ENCODE peak calls at places on chromosomes 3 and 15, in nine cellular contexts. One of them, this sample, is unnamed.

GRCh38 chr15:45314960-45315359 is 62.9 kb downstream of the SLC28A2 start:
- DNase-seq in C1 segment of cervical spinal cord: no peak
- DNase-seq in anterior cingulate cortex: no peak
- DNase-seq in effector CD4-positive, alpha-beta T cell: no peak
- DNase-seq in type B pancreatic cell: no peak
- DNase-seq in nephron progenitor cell: no peak
- DNase-seq in NCI-H510A treated with DMSO at 0.1 percent for 48 hours: no peak
- DNase-seq in GM10248: no peak
- DNase-seq in left cardiac atrium: no peak
- DNase-seq in this sample: peak; percentile 43

GRCh38 chr3:54773251-54773650 is 154.6 kb downstream of the LRTM1 start:
- DNase-seq in type B pancreatic cell: no peak
- DNase-seq in effector CD4-positive, alpha-beta T cell: no peak
- DNase-seq in NCI-H510A treated with DMSO at 0.1 percent for 48 hours: no peak
- DNase-seq in GM10248: no peak
- DNase-seq in C1 segment of cervical spinal cord: no peak
- DNase-seq in anterior cingulate cortex: no peak
- DNase-seq in left cardiac atrium: no peak
- DNase-seq in nephron progenitor cell: no peak
- DNase-seq in this sample: peak; percentile 51

GRCh38 chr3:150610785-150611184 is 7.7 kb downstream of the SELENOT start:
- DNase-seq in effector CD4-positive, alpha-beta T cell: no peak
- DNase-seq in anterior cingulate cortex: no peak
- DNase-seq in type B pancreatic cell: no peak
- DNase-seq in left cardiac atrium: no peak
- DNase-seq in C1 segment of cervical spinal cord: no peak
- DNase-seq in nephron progenitor cell: no peak
- DNase-seq in NCI-H510A treated with DMSO at 0.1 percent for 48 hours: no peak
- DNase-seq in GM10248: no peak
- DNase-seq in this sample: no peak

GRCh38 chr15:101562428-101563059 is 73.0 kb upstream of the PCSK6 start:
- DNase-seq in NCI-H510A treated with DMSO at 0.1 percent for 48 hours: no peak
- DNase-seq in GM10248: no peak
- DNase-seq in nephron progenitor cell: no peak
- DNase-seq in left cardiac atrium: no peak
- DNase-seq in effector CD4-positive, alpha-beta T cell: no peak
- DNase-seq in anterior cingulate cortex: no peak
- DNase-seq in C1 segment of cervical spinal cord: no peak
- DNase-seq in type B pancreatic cell: peak; percentile 52
- DNase-seq in this sample: no peak

GRCh38 chr3:187263270-187263669 is 28.3 kb downstream of the MASP1 start:
- DNase-seq in NCI-H510A treated with DMSO at 0.1 percent for 48 hours: no peak
- DNase-seq in GM10248: no peak
- DNase-seq in type B pancreatic cell: no peak
- DNase-seq in effector CD4-positive, alpha-beta T cell: no peak
- DNase-seq in C1 segment of cervical spinal cord: no peak
- DNase-seq in nephron progenitor cell: no peak
- DNase-seq in left cardiac atrium: no peak
- DNase-seq in anterior cingulate cortex: no peak
- DNase-seq in this sample: peak; percentile 21

GRCh38 chr3:42667096-42667522 is 13.6 kb downstream of the ZBTB47 start:
- DNase-seq in NCI-H510A treated with DMSO at 0.1 percent for 48 hours: no peak
- DNase-seq in left cardiac atrium: no peak
- DNase-seq in C1 segment of cervical spinal cord: no peak
- DNase-seq in anterior cingulate cortex: no peak
- DNase-seq in effector CD4-positive, alpha-beta T cell: no peak
- DNase-seq in GM10248: no peak
- DNase-seq in type B pancreatic cell: no peak
- DNase-seq in nephron progenitor cell: no peak
- DNase-seq in this sample: no peak

GRCh38 chr15:85646538-85647091 is 148.1 kb downstream of the KLHL25 start:
- DNase-seq in type B pancreatic cell: no peak
- DNase-seq in nephron progenitor cell: no peak
- DNase-seq in anterior cingulate cortex: no peak
- DNase-seq in left cardiac atrium: no peak
- DNase-seq in effector CD4-positive, alpha-beta T cell: peak; percentile 21
- DNase-seq in C1 segment of cervical spinal cord: no peak
- DNase-seq in GM10248: peak; percentile 50
- DNase-seq in NCI-H510A treated with DMSO at 0.1 percent for 48 hours: no peak
- DNase-seq in this sample: no peak

GRCh38 chr15:52579852-52580251 is 11.0 kb upstream of the ARPP19 start:
- DNase-seq in nephron progenitor cell: no peak
- DNase-seq in C1 segment of cervical spinal cord: no peak
- DNase-seq in effector CD4-positive, alpha-beta T cell: no peak
- DNase-seq in GM10248: no peak
- DNase-seq in type B pancreatic cell: no peak
- DNase-seq in left cardiac atrium: no peak
- DNase-seq in NCI-H510A treated with DMSO at 0.1 percent for 48 hours: no peak
- DNase-seq in anterior cingulate cortex: no peak
- DNase-seq in this sample: no peak

This sample was measured in left kidney.